ENCODE peak calls at places on chromosome 21, in five cellular contexts. J, C, W, Y and B are unnamed samples.

GRCh38 chr21:44297525-44298290 is 2.1 kb upstream of the PFKL start:
- DNase-seq in Y (peak), J (peak), C (peak), W (peak), B (peak)

GRCh38 chr21:45294509-45295291 is 7.0 kb upstream of the POFUT2 start:
- DNase-seq in C (no peak), W (peak), J (peak), Y (peak), B (no peak)

GRCh38 chr21:15441999-15442398 is 287.8 kb upstream of the USP25 start:
- DNase-seq in W (no peak), J (no peak), Y (no peak), C (no peak), B (no peak)

GRCh38 chr21:23111070-23111605 is 2112.9 kb downstream of the NCAM2 start:
- DNase-seq in W (no peak), Y (no peak), J (no peak), C (no peak), B (no peak)

GRCh38 chr21:26082549-26082948 is 88.0 kb downstream of the APP start:
- DNase-seq in C (no peak), J (peak), W (no peak), Y (no peak), B (no peak)

GRCh38 chr21:33478858-33479678 is 706 bp downstream of the TMEM50B start:
- DNase-seq in J (peak), W (peak), Y (peak), C (peak), B (peak)

GRCh38 chr21:26148071-26148470 is 22.5 kb downstream of the APP start:
- DNase-seq in C (peak), W (no peak), J (peak), Y (no peak), B (peak)

GRCh38 chr21:28742527-28742926 is 250.2 kb downstream of the LTN1 start:
- DNase-seq in C (no peak), W (no peak), Y (peak), J (no peak), B (no peak)

GRCh38 chr21:31671931-31672330 is 12.4 kb downstream of the SOD1 start:
- DNase-seq in W (no peak), J (no peak), C (no peak), Y (no peak), B (no peak)

GRCh38 chr21:46161800-46162592 is 6.6 kb upstream of the FTCD start:
- DNase-seq in C (no peak), W (peak), J (no peak), Y (no peak), B (no peak)

GRCh38 chr21:35562876-35563275 is 497.4 kb downstream of the SETD4 start:
- DNase-seq in J (no peak), W (no peak), C (no peak), Y (peak), B (no peak)

GRCh38 chr21:17554619-17555472 is 42.0 kb downstream of the CXADR start:
- DNase-seq in J (peak), W (no peak), C (peak), Y (peak), B (peak)

GRCh38 chr21:28821276-28822063 is 171.2 kb downstream of the LTN1 start:
- DNase-seq in C (peak), J (no peak), Y (peak), W (no peak), B (peak)

GRCh38 chr21:37917612-37918011 is 1.4 kb upstream of the KCNJ6 start:
- DNase-seq in C (no peak), W (no peak), Y (peak), J (no peak), B (peak)

GRCh38 chr21:28235169-28235892 is 757.3 kb downstream of the LTN1 start:
- DNase-seq in Y (no peak), J (peak), W (no peak), C (no peak), B (peak)

GRCh38 chr21:38487906-38488639 is 10.2 kb downstream of the ERG start:
- DNase-seq in J (no peak), W (no peak), Y (no peak), C (no peak), B (no peak)

GRCh38 chr21:38957575-38958340 is 152.0 kb downstream of the ETS2 start:
- DNase-seq in Y (no peak), W (no peak), C (no peak), J (no peak), B (no peak)

GRCh38 chr21:33642896-33643657 is 776 bp downstream of the ITSN1 start:
- DNase-seq in W (peak), J (peak), C (peak), Y (peak), B (peak)

GRCh38 chr21:28877318-28877884 is 115.3 kb downstream of the LTN1 start:
- DNase-seq in Y (no peak), W (no peak), C (no peak), J (no peak), B (no peak)

GRCh38 chr21:45554477-45555175 is 12.4 kb upstream of the SLC19A1 start:
- DNase-seq in Y (peak), J (peak), C (peak), W (peak), B (peak)